ENCODE peak calls at places on chromosomes 1 and 21, in nine cellular contexts. S, E, C, I, H, R, F, J and U are unnamed samples.

GRCh38 chr1:33758698-33759097 is 105.2 kb upstream of the HMGB4 start:
- DNase-seq in J (peak; percentile 51), R (no peak), E (no peak), I (no peak), S (no peak), C (peak; percentile 10), F (peak; percentile 18), H (peak; percentile 98), U (peak; percentile 65)

GRCh38 chr1:159009704-159010361 is at the start of gene IFI16:
- DNase-seq in R (peak; percentile 72), J (peak; percentile 98), H (peak; percentile 98), C (peak; percentile 84), E (no peak), F (peak; percentile 91), S (peak; percentile 98), I (peak; percentile 35), U (peak; percentile 97)

GRCh38 chr1:26994020-26994745 is 691 bp downstream of the TRNP1 start:
- DNase-seq in R (peak; percentile 37), F (no peak), J (no peak), C (no peak), E (peak; percentile 31), S (no peak), I (peak; percentile 51), H (no peak), U (no peak)

GRCh38 chr21:21921410-21922232 is 923.4 kb downstream of the NCAM2 start:
- DNase-seq in J (peak; percentile 37), H (peak; percentile 32), E (no peak), R (peak; percentile 1), F (no peak), I (peak; percentile 16), S (peak; percentile 63), C (no peak), U (no peak)

GRCh38 chr1:52139817-52140540 is 1.9 kb upstream of the ZFYVE9 start:
- DNase-seq in I (no peak), J (peak; percentile 95), S (peak; percentile 93), R (peak; percentile 53), C (peak; percentile 31), E (no peak), F (peak; percentile 81), H (peak; percentile 96), U (peak; percentile 83)

GRCh38 chr1:225689882-225690459 is 37.0 kb upstream of the ENAH start:
- DNase-seq in F (no peak), J (peak; percentile 66), I (no peak), C (no peak), H (peak; percentile 62), R (no peak), S (no peak), E (no peak), U (no peak)

GRCh38 chr1:204650911-204651570 is 34.5 kb downstream of the LRRN2 start:
- DNase-seq in I (no peak), R (no peak), J (no peak), F (no peak), S (no peak), E (no peak), C (no peak), H (no peak), U (peak; percentile 12)

GRCh38 chr1:230066466-230067404 is at the start of gene GALNT2:
- DNase-seq in S (peak; percentile 82), R (peak; percentile 91), J (peak; percentile 78), C (no peak), H (peak; percentile 74), I (peak; percentile 91), F (no peak), E (peak; percentile 86), U (peak; percentile 77)

GRCh38 chr1:236893626-236894545 is 98.8 kb downstream of the MTR start:
- DNase-seq in C (peak; percentile 57), J (no peak), F (peak; percentile 37), R (no peak), S (no peak), H (peak; percentile 16), I (no peak), E (no peak), U (peak; percentile 83)

GRCh38 chr1:22344851-22345560 is 106.6 kb upstream of the ZBTB40 start:
- DNase-seq in H (no peak), S (no peak), F (no peak), R (no peak), E (no peak), J (no peak), I (no peak), C (no peak), U (no peak)

GRCh38 chr1:21042920-21043605 is 133.6 kb downstream of the EIF4G3 start:
- DNase-seq in C (no peak), F (peak; percentile 74), S (peak; percentile 68), H (peak; percentile 31), E (no peak), R (no peak), J (peak; percentile 61), I (no peak), U (peak; percentile 41)

GRCh38 chr1:47437518-47438320 is at the start of gene FOXD2:
- DNase-seq in H (peak; percentile 68), E (peak; percentile 95), C (no peak), J (peak; percentile 83), R (peak; percentile 94), S (peak; percentile 74), F (peak; percentile 17), I (peak; percentile 86), U (peak; percentile 56)

GRCh38 chr1:180157108-180157507 is 2.4 kb downstream of the QSOX1 start:
- DNase-seq in I (no peak), F (no peak), E (no peak), R (no peak), H (peak; percentile 56), S (peak; percentile 38), C (no peak), J (no peak), U (peak; percentile 52)

GRCh38 chr1:226332947-226333346 is 24.0 kb upstream of the LIN9 start:
- DNase-seq in C (no peak), E (no peak), J (no peak), R (no peak), S (no peak), H (no peak), F (no peak), I (no peak), U (peak; percentile 13)

GRCh38 chr21:42091899-42092508 is 20.9 kb downstream of the UMODL1 start:
- DNase-seq in R (no peak), I (no peak), F (no peak), E (no peak), J (no peak), H (no peak), S (no peak), C (no peak), U (no peak)

GRCh38 chr1:75423616-75424015 is 187.3 kb downstream of the SLC44A5 start:
- DNase-seq in E (no peak), C (no peak), H (no peak), R (no peak), I (no peak), F (no peak), J (no peak), S (no peak), U (no peak)
- TF ChIP-seq CTCF in E (peak; percentile 43), C (no peak), H (no peak), R (no peak), I (no peak), F (no peak), J (no peak), S (no peak), U (no peak)

GRCh38 chr1:161773791-161774190 is 7.7 kb downstream of the ATF6 start:
- DNase-seq in C (no peak), H (no peak), I (no peak), E (no peak), S (no peak), F (no peak), R (no peak), J (no peak), U (no peak)
- TF ChIP-seq CTCF in C (no peak), H (no peak), I (no peak), E (no peak), S (no peak), F (no peak), R (no peak), J (no peak), U (no peak)

GRCh38 chr1:11874624-11875023 is 15.9 kb upstream of the NPPB start:
- DNase-seq in R (no peak), F (no peak), I (no peak), C (no peak), J (no peak), H (no peak), E (no peak), S (no peak), U (no peak)

GRCh38 chr1:11878081-11878890 is 19.5 kb upstream of the NPPB start:
- DNase-seq in J (no peak), C (no peak), H (no peak), F (no peak), E (no peak), I (no peak), S (no peak), R (no peak), U (no peak)

GRCh38 chr1:11873395-11873794 is 14.7 kb upstream of the NPPB start:
- DNase-seq in J (no peak), H (no peak), E (no peak), R (no peak), F (no peak), C (no peak), S (no peak), I (no peak), U (no peak)

GRCh38 chr1:11873954-11874562 is 15.3 kb upstream of the NPPB start:
- DNase-seq in I (no peak), H (no peak), R (no peak), F (no peak), S (no peak), J (no peak), C (no peak), E (no peak), U (no peak)

GRCh38 chr1:11875094-11875493 is 16.3 kb upstream of the NPPB start:
- DNase-seq in F (no peak), C (no peak), R (no peak), H (no peak), I (no peak), S (no peak), J (no peak), E (no peak), U (no peak)
- TF ChIP-seq CTCF in F (no peak), C (no peak), R (no peak), H (no peak), I (no peak), S (no peak), J (no peak), E (no peak), U (peak; percentile 18)

GRCh38 chr1:32757213-32757895 is 54.8 kb upstream of the SYNC start:
- DNase-seq in E (no peak), J (no peak), F (no peak), I (no peak), C (no peak), H (no peak), S (no peak), R (no peak), U (no peak)

GRCh38 chr1:32753532-32754281 is 51.1 kb upstream of the SYNC start:
- DNase-seq in H (peak; percentile 32), R (peak; percentile 61), C (no peak), I (peak; percentile 91), E (peak; percentile 84), J (peak; percentile 39), S (peak; percentile 47), F (no peak), U (no peak)

GRCh38 chr1:32755098-32755809 is 52.7 kb upstream of the SYNC start:
- DNase-seq in S (no peak), J (no peak), R (no peak), F (no peak), C (no peak), E (no peak), I (peak; percentile 61), H (no peak), U (no peak)

GRCh38 chr1:32755810-32756159 is 53.2 kb upstream of the SYNC start:
- DNase-seq in C (no peak), S (no peak), F (no peak), I (no peak), J (no peak), H (no peak), R (no peak), E (no peak), U (no peak)

GRCh38 chr1:32754282-32755097 is 51.9 kb upstream of the SYNC start:
- DNase-seq in J (no peak), I (peak; percentile 80), H (peak; percentile 25), R (peak; percentile 84), F (no peak), C (no peak), S (peak; percentile 23), E (peak; percentile 52), U (no peak)
- TF ChIP-seq CTCF in J (no peak), I (no peak), H (no peak), R (no peak), F (no peak), C (no peak), S (no peak), E (peak; percentile 2), U (no peak)